ENCODE peak calls at places on chromosomes 3 and 15, in five cellular contexts. D is CD8-positive, alpha-beta T cell; U is hypothalamus; N is iPS-NIHi11; X is A549. T is an unnamed sample.

GRCh38 chr3:55491296-55491816 is 4.2 kb upstream of the WNT5A start:
- DNase-seq in X (no peak), U (no peak), N (no peak), D (no peak), T (no peak)

GRCh38 chr3:72413228-72413627 is 435.0 kb downstream of the SHQ1 start:
- DNase-seq in X (no peak), N (no peak), U (no peak), D (no peak), T (no peak)

GRCh38 chr3:35664460-35664919 is 25.2 kb downstream of the ARPP21 start:
- DNase-seq in D (no peak), N (peak), X (no peak), U (peak), T (peak)

GRCh38 chr15:32029409-32029861 is 880 bp upstream of the CHRNA7 start:
- DNase-seq in X (peak), D (no peak), U (peak), N (peak), T (peak)

GRCh38 chr15:60091150-60091549 is 87.0 kb downstream of the FOXB1 start:
- DNase-seq in N (no peak), D (no peak), U (no peak), X (peak), T (no peak)

GRCh38 chr3:154224366-154224765 is 99.9 kb downstream of the DHX36 start:
- DNase-seq in X (no peak), U (no peak), D (no peak), N (no peak), T (no peak)

GRCh38 chr15:36831125-36831914 is 251.9 kb downstream of the CDIN1 start:
- DNase-seq in D (no peak), U (no peak), N (no peak), X (no peak), T (no peak)

GRCh38 chr15:82852906-82853635 is 43.6 kb downstream of the WHAMM start:
- DNase-seq in N (no peak), D (no peak), X (no peak), U (no peak), T (no peak)

GRCh38 chr15:78502641-78503040 is 4.7 kb upstream of the HYKK start:
- DNase-seq in X (no peak), D (no peak), U (no peak), N (no peak), T (no peak)

GRCh38 chr3:71486831-71487230 is 96.7 kb downstream of the FOXP1 start:
- DNase-seq in X (no peak), U (no peak), D (no peak), N (no peak), T (no peak)

GRCh38 chr15:75653347-75653913 is 5.7 kb downstream of the SNX33 start:
- DNase-seq in D (no peak), U (no peak), N (no peak), X (no peak), T (no peak)

GRCh38 chr15:66934315-66934930 is 131.0 kb upstream of the SMAD3 start:
- DNase-seq in U (no peak), D (no peak), X (no peak), N (no peak), T (no peak)

GRCh38 chr3:125602752-125603649 is 7.7 kb upstream of the OSBPL11 start:
- DNase-seq in N (peak), X (no peak), U (no peak), D (no peak), T (peak)

GRCh38 chr15:56052389-56053045 is 59.1 kb upstream of the NEDD4 start:
- DNase-seq in X (peak), N (peak), U (no peak), D (no peak), T (no peak)

GRCh38 chr3:108879915-108880314 is 57.3 kb downstream of the TRAT1 start:
- DNase-seq in N (no peak), X (no peak), D (no peak), U (no peak), T (no peak)

GRCh38 chr3:2106438-2106837 is 7.8 kb downstream of the CNTN4 start:
- DNase-seq in U (no peak), N (no peak), X (no peak), D (no peak), T (no peak)

T was measured in occipital lobe.